ENCODE peak calls at places on chromosomes 7 and 10, in five cellular contexts. U is cardiac septum; C is GM04503; K is naive thymus-derived CD4-positive, alpha-beta T cell; V is IMR-90. J is an unnamed sample.

GRCh38 chr7:42677751-42678231 is 234.1 kb downstream of the C7orf25 start:
- DNase-seq in U (no peak), C (peak), K (no peak), V (peak), J (peak)

GRCh38 chr10:32938554-32939061 is 19.4 kb downstream of the ITGB1 start:
- DNase-seq in U (peak), C (no peak), K (no peak), V (no peak), J (peak)

GRCh38 chr7:1812693-1813393 is 142.8 kb downstream of the ELFN1 start:
- DNase-seq in U (no peak), C (no peak), K (no peak), V (no peak), J (no peak)

GRCh38 chr10:69321037-69321715 is 42.9 kb downstream of the HK1 start:
- DNase-seq in U (no peak), C (no peak), K (no peak), V (no peak), J (no peak)

GRCh38 chr10:88293073-88293472 is 290.0 kb downstream of the RNLS start:
- DNase-seq in U (no peak), C (no peak), K (no peak), V (peak), J (no peak)

GRCh38 chr7:140478361-140479061 is 794 bp downstream of the MKRN1 start:
- DNase-seq in U (no peak), C (peak), K (peak), V (peak), J (peak)

GRCh38 chr10:127937915-127938440 is 31.1 kb downstream of the PTPRE start:
- DNase-seq in U (no peak), C (no peak), K (no peak), V (no peak), J (no peak)

GRCh38 chr7:126411032-126411820 is 841.5 kb downstream of the GRM8 start:
- DNase-seq in U (no peak), C (no peak), K (no peak), V (no peak), J (peak)

GRCh38 chr10:80425901-80426300 is 17.6 kb downstream of the PRXL2A start:
- DNase-seq in U (no peak), C (no peak), K (no peak), V (no peak), J (no peak)

GRCh38 chr7:110898516-110898915 is 192.4 kb upstream of the LRRN3 start:
- DNase-seq in U (no peak), C (no peak), K (no peak), V (peak), J (no peak)

GRCh38 chr7:83011954-83012353 is 150.7 kb downstream of the PCLO start:
- DNase-seq in U (no peak), C (no peak), K (no peak), V (no peak), J (no peak)

GRCh38 chr7:99766484-99767099 is 17.4 kb downstream of the CYP3A4 start:
- DNase-seq in U (no peak), C (no peak), K (no peak), V (no peak), J (peak)

GRCh38 chr7:115125312-115125711 is 203.4 kb downstream of the MDFIC start:
- DNase-seq in U (no peak), C (no peak), K (no peak), V (no peak), J (no peak)

J was measured in myocyte.